ENCODE peak calls at places on chromosome 15, in nine cellular contexts. One of them, this sample, is unnamed.
A peak's percentile ranks its signal among the peaks of the same experiment; 100 is the strongest.

GRCh38 chr15:26083457-26084350 is 220.6 kb upstream of the ATP10A start:
- DNase-seq in HCT116: no peak
- DNase-seq in left ventricle myocardium inferior: no peak
- DNase-seq in coronary artery: no peak
- DNase-seq in PC-3: no peak
- DNase-seq in kidney epithelial cell: no peak
- DNase-seq in tibial nerve: no peak
- DNase-seq in fibroblast of the aortic adventitia: no peak
- DNase-seq in sigmoid colon: no peak
- DNase-seq in this sample: no peak

GRCh38 chr15:74315626-74316025 is 51.8 kb downstream of the CYP11A1 start:
- DNase-seq in left ventricle myocardium inferior: peak; percentile 30
- DNase-seq in coronary artery: no peak
- DNase-seq in PC-3: no peak
- DNase-seq in fibroblast of the aortic adventitia: no peak
- DNase-seq in HCT116: no peak
- DNase-seq in kidney epithelial cell: no peak
- DNase-seq in tibial nerve: no peak
- DNase-seq in sigmoid colon: no peak
- DNase-seq in this sample: no peak

GRCh38 chr15:96340611-96341464 is 10.3 kb downstream of the NR2F2 start:
- DNase-seq in HCT116: no peak
- DNase-seq in left ventricle myocardium inferior: peak; percentile 60
- DNase-seq in coronary artery: peak; percentile 73
- DNase-seq in kidney epithelial cell: no peak
- DNase-seq in PC-3: peak; percentile 13
- DNase-seq in fibroblast of the aortic adventitia: peak; percentile 66
- DNase-seq in sigmoid colon: peak; percentile 76
- DNase-seq in tibial nerve: no peak
- DNase-seq in this sample: peak; percentile 55

GRCh38 chr15:100692671-100693070 is 90.3 kb downstream of the ASB7 start:
- DNase-seq in left ventricle myocardium inferior: no peak
- DNase-seq in PC-3: no peak
- DNase-seq in fibroblast of the aortic adventitia: no peak
- DNase-seq in HCT116: no peak
- DNase-seq in sigmoid colon: no peak
- DNase-seq in tibial nerve: no peak
- DNase-seq in coronary artery: peak; percentile 56
- DNase-seq in kidney epithelial cell: no peak
- DNase-seq in this sample: peak; percentile 10

GRCh38 chr15:93515256-93516044 is 426.4 kb upstream of the RGMA start:
- DNase-seq in HCT116: no peak
- DNase-seq in PC-3: no peak
- DNase-seq in kidney epithelial cell: no peak
- DNase-seq in sigmoid colon: peak; percentile 79
- DNase-seq in tibial nerve: no peak
- DNase-seq in left ventricle myocardium inferior: peak; percentile 35
- DNase-seq in coronary artery: no peak
- DNase-seq in fibroblast of the aortic adventitia: no peak
- DNase-seq in this sample: peak; percentile 71

GRCh38 chr15:91776104-91776503 is 77.4 kb upstream of the SLCO3A1 start:
- DNase-seq in HCT116: no peak
- DNase-seq in PC-3: no peak
- DNase-seq in sigmoid colon: no peak
- DNase-seq in coronary artery: no peak
- DNase-seq in tibial nerve: no peak
- DNase-seq in left ventricle myocardium inferior: no peak
- DNase-seq in kidney epithelial cell: no peak
- DNase-seq in fibroblast of the aortic adventitia: no peak
- DNase-seq in this sample: no peak

GRCh38 chr15:58021332-58022230 is 43.9 kb downstream of the ALDH1A2 start:
- DNase-seq in left ventricle myocardium inferior: no peak
- DNase-seq in HCT116: no peak
- DNase-seq in fibroblast of the aortic adventitia: no peak
- DNase-seq in tibial nerve: no peak
- DNase-seq in kidney epithelial cell: no peak
- DNase-seq in PC-3: no peak
- DNase-seq in sigmoid colon: no peak
- DNase-seq in coronary artery: no peak
- DNase-seq in this sample: no peak

GRCh38 chr15:55999635-56000034 is 6.2 kb upstream of the NEDD4 start:
- DNase-seq in left ventricle myocardium inferior: no peak
- DNase-seq in HCT116: no peak
- DNase-seq in PC-3: peak; percentile 59
- DNase-seq in sigmoid colon: no peak
- DNase-seq in kidney epithelial cell: no peak
- DNase-seq in tibial nerve: no peak
- DNase-seq in fibroblast of the aortic adventitia: no peak
- DNase-seq in coronary artery: no peak
- DNase-seq in this sample: no peak

GRCh38 chr15:95059346-95059905 is 828.1 kb downstream of the MCTP2 start:
- DNase-seq in fibroblast of the aortic adventitia: no peak
- DNase-seq in kidney epithelial cell: no peak
- DNase-seq in PC-3: no peak
- DNase-seq in sigmoid colon: no peak
- DNase-seq in tibial nerve: no peak
- DNase-seq in HCT116: no peak
- DNase-seq in left ventricle myocardium inferior: no peak
- DNase-seq in coronary artery: no peak
- DNase-seq in this sample: no peak

GRCh38 chr15:63683343-63683951 is 86.3 kb downstream of the FBXL22 start:
- DNase-seq in tibial nerve: no peak
- DNase-seq in kidney epithelial cell: no peak
- DNase-seq in PC-3: no peak
- DNase-seq in fibroblast of the aortic adventitia: no peak
- DNase-seq in left ventricle myocardium inferior: no peak
- DNase-seq in coronary artery: no peak
- DNase-seq in sigmoid colon: no peak
- DNase-seq in HCT116: no peak
- DNase-seq in this sample: no peak

GRCh38 chr15:55552926-55553325 is 35.2 kb downstream of the PYGO1 start:
- DNase-seq in kidney epithelial cell: no peak
- DNase-seq in HCT116: no peak
- DNase-seq in sigmoid colon: no peak
- DNase-seq in coronary artery: peak; percentile 72
- DNase-seq in tibial nerve: no peak
- DNase-seq in left ventricle myocardium inferior: peak; percentile 26
- DNase-seq in PC-3: no peak
- DNase-seq in fibroblast of the aortic adventitia: peak; percentile 61
- DNase-seq in this sample: no peak

GRCh38 chr15:49055630-49056029 is 9.4 kb upstream of the SECISBP2L start:
- DNase-seq in coronary artery: no peak
- DNase-seq in left ventricle myocardium inferior: no peak
- DNase-seq in sigmoid colon: no peak
- DNase-seq in kidney epithelial cell: no peak
- DNase-seq in tibial nerve: no peak
- DNase-seq in fibroblast of the aortic adventitia: no peak
- DNase-seq in PC-3: no peak
- DNase-seq in HCT116: no peak
- DNase-seq in this sample: no peak
- H3K4me3 ChIP-seq in coronary artery: no peak overlapping the region
- H3K4me3 ChIP-seq in left ventricle myocardium inferior: no peak overlapping the region
- H3K4me3 ChIP-seq in sigmoid colon: no peak overlapping the region
- H3K4me3 ChIP-seq in kidney epithelial cell: no peak overlapping the region
- H3K4me3 ChIP-seq in tibial nerve: no peak overlapping the region
- H3K4me3 ChIP-seq in fibroblast of the aortic adventitia: no peak overlapping the region
- H3K4me3 ChIP-seq in PC-3: no peak overlapping the region
- H3K4me3 ChIP-seq in HCT116: no peak overlapping the region
- H3K4me3 ChIP-seq in this sample: no peak overlapping the region

GRCh38 chr15:29070471-29071192 is 184.9 kb downstream of the APBA2 start:
- DNase-seq in tibial nerve: no peak
- DNase-seq in coronary artery: no peak
- DNase-seq in sigmoid colon: peak; percentile 37
- DNase-seq in left ventricle myocardium inferior: no peak
- DNase-seq in HCT116: no peak
- DNase-seq in PC-3: no peak
- DNase-seq in fibroblast of the aortic adventitia: no peak
- DNase-seq in kidney epithelial cell: no peak
- DNase-seq in this sample: no peak

GRCh38 chr15:29072444-29072843 is 186.7 kb downstream of the APBA2 start:
- DNase-seq in fibroblast of the aortic adventitia: no peak
- DNase-seq in HCT116: no peak
- DNase-seq in tibial nerve: no peak
- DNase-seq in left ventricle myocardium inferior: no peak
- DNase-seq in kidney epithelial cell: no peak
- DNase-seq in PC-3: no peak
- DNase-seq in coronary artery: no peak
- DNase-seq in sigmoid colon: peak; percentile 32
- DNase-seq in this sample: no peak

GRCh38 chr15:29071907-29072273 is 186.1 kb downstream of the APBA2 start:
- DNase-seq in PC-3: no peak
- DNase-seq in HCT116: no peak
- DNase-seq in tibial nerve: no peak
- DNase-seq in left ventricle myocardium inferior: no peak
- DNase-seq in kidney epithelial cell: no peak
- DNase-seq in sigmoid colon: peak; percentile 32
- DNase-seq in coronary artery: no peak
- DNase-seq in fibroblast of the aortic adventitia: no peak
- DNase-seq in this sample: no peak

GRCh38 chr15:29074045-29074444 is 188.3 kb downstream of the APBA2 start:
- DNase-seq in left ventricle myocardium inferior: no peak
- DNase-seq in tibial nerve: no peak
- DNase-seq in PC-3: peak; percentile 71
- DNase-seq in fibroblast of the aortic adventitia: no peak
- DNase-seq in coronary artery: no peak
- DNase-seq in kidney epithelial cell: no peak
- DNase-seq in HCT116: no peak
- DNase-seq in sigmoid colon: no peak
- DNase-seq in this sample: no peak

DNA sequence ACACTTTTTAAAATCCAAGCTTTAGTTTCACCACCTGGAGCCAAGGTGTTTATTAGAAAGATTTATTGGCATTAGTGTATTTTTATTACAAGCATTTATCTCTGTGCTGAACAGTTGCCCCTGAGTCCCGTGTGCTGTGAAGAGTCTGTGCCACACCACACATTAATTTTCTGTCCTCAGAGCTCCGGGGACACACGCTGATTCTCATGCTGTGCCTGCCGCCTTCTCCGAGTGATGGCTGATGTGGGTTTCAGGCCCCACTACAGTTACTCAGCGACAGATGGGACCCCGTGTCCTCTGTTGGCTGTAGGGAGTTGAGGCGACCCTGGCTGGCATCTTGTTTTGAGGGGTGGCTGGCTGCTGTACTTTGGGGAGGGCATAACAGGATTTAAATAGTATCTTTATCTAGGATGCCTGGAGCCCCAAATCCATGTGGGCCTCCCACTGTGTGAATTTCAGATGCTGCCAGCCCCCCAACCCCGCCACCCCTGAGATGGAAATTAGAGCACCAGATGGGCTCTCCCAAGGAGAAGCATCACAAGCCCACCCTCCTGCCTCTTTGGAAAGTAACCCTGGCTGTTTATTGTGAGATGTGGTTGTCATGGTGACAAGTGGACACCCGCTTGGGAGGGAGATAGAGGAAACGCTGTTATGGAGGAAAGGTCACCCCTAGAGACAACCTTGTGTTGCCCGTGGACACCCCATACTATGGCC is 185.6 kb downstream of the APBA2 start:
- DNase-seq in kidney epithelial cell: no peak
- DNase-seq in sigmoid colon: peak; percentile 41
- DNase-seq in coronary artery: no peak
- DNase-seq in HCT116: no peak
- DNase-seq in fibroblast of the aortic adventitia: no peak
- DNase-seq in PC-3: no peak
- DNase-seq in tibial nerve: no peak
- DNase-seq in left ventricle myocardium inferior: no peak
- DNase-seq in this sample: no peak
- H3K4me3 ChIP-seq in kidney epithelial cell: no peak overlapping the region
- H3K4me3 ChIP-seq in sigmoid colon: no peak overlapping the region
- H3K4me3 ChIP-seq in coronary artery: no peak overlapping the region
- H3K4me3 ChIP-seq in HCT116: no peak overlapping the region
- H3K4me3 ChIP-seq in fibroblast of the aortic adventitia: no peak overlapping the region
- H3K4me3 ChIP-seq in PC-3: no peak overlapping the region
- H3K4me3 ChIP-seq in tibial nerve: no peak overlapping the region
- H3K4me3 ChIP-seq in left ventricle myocardium inferior: no peak overlapping the region
- H3K4me3 ChIP-seq in this sample: no peak overlapping the region

GRCh38 chr15:31511707-31512310 is 185.2 kb downstream of the KLF13 start:
- DNase-seq in sigmoid colon: no peak
- DNase-seq in kidney epithelial cell: no peak
- DNase-seq in coronary artery: no peak
- DNase-seq in fibroblast of the aortic adventitia: no peak
- DNase-seq in left ventricle myocardium inferior: no peak
- DNase-seq in PC-3: no peak
- DNase-seq in tibial nerve: no peak
- DNase-seq in HCT116: no peak
- DNase-seq in this sample: no peak

GRCh38 chr15:31516874-31517273 is 190.2 kb downstream of the KLF13 start:
- DNase-seq in left ventricle myocardium inferior: no peak
- DNase-seq in tibial nerve: no peak
- DNase-seq in PC-3: no peak
- DNase-seq in sigmoid colon: no peak
- DNase-seq in fibroblast of the aortic adventitia: no peak
- DNase-seq in HCT116: no peak
- DNase-seq in kidney epithelial cell: no peak
- DNase-seq in coronary artery: peak; percentile 26
- DNase-seq in this sample: no peak

GRCh38 chr15:31516459-31516858 is 189.8 kb downstream of the KLF13 start:
- DNase-seq in tibial nerve: no peak
- DNase-seq in HCT116: no peak
- DNase-seq in kidney epithelial cell: no peak
- DNase-seq in fibroblast of the aortic adventitia: no peak
- DNase-seq in sigmoid colon: no peak
- DNase-seq in coronary artery: no peak
- DNase-seq in left ventricle myocardium inferior: no peak
- DNase-seq in PC-3: no peak
- DNase-seq in this sample: no peak

GRCh38 chr15:31510003-31510402 is 183.4 kb downstream of the KLF13 start:
- DNase-seq in PC-3: no peak
- DNase-seq in sigmoid colon: no peak
- DNase-seq in fibroblast of the aortic adventitia: no peak
- DNase-seq in left ventricle myocardium inferior: no peak
- DNase-seq in kidney epithelial cell: no peak
- DNase-seq in HCT116: no peak
- DNase-seq in tibial nerve: no peak
- DNase-seq in coronary artery: peak; percentile 35
- DNase-seq in this sample: no peak

DNA sequence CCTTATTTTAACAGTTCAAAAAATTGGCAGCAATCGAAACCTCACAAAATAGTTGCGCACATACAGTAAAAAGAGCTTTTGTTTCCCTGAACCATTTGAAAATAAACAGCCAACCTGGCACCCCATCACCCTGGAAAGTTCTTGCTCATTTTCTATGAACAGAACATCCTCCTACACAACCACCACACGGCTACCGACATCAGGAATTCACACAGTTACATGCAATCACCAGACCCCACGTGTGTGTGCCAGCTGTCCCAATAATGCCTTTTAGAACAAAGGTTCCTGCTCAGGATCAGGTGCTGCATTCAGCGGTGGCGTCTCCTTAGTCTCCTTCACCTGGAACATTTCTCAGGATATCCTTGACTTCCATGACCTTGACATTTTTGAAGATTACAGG is 186.5 kb downstream of the KLF13 start:
- DNase-seq in kidney epithelial cell: no peak
- DNase-seq in sigmoid colon: no peak
- DNase-seq in tibial nerve: no peak
- DNase-seq in left ventricle myocardium inferior: no peak
- DNase-seq in coronary artery: no peak
- DNase-seq in PC-3: no peak
- DNase-seq in fibroblast of the aortic adventitia: no peak
- DNase-seq in HCT116: no peak
- DNase-seq in this sample: no peak
- H3K4me3 ChIP-seq in kidney epithelial cell: no peak overlapping the region
- H3K4me3 ChIP-seq in sigmoid colon: no peak overlapping the region
- H3K4me3 ChIP-seq in tibial nerve: no peak overlapping the region
- H3K4me3 ChIP-seq in left ventricle myocardium inferior: no peak overlapping the region
- H3K4me3 ChIP-seq in coronary artery: no peak overlapping the region
- H3K4me3 ChIP-seq in PC-3: no peak overlapping the region
- H3K4me3 ChIP-seq in fibroblast of the aortic adventitia: no peak overlapping the region
- H3K4me3 ChIP-seq in HCT116: no peak overlapping the region
- H3K4me3 ChIP-seq in this sample: no peak overlapping the region

GRCh38 chr15:85749261-85750151 is 45.2 kb downstream of the KLHL25 start:
- DNase-seq in fibroblast of the aortic adventitia: peak; percentile 52
- DNase-seq in kidney epithelial cell: no peak
- DNase-seq in left ventricle myocardium inferior: peak; percentile 64
- DNase-seq in tibial nerve: no peak
- DNase-seq in HCT116: no peak
- DNase-seq in coronary artery: peak; percentile 79
- DNase-seq in sigmoid colon: peak; percentile 86
- DNase-seq in PC-3: no peak
- DNase-seq in this sample: peak; percentile 72
- H3K4me3 ChIP-seq in fibroblast of the aortic adventitia: no peak overlapping the region
- H3K4me3 ChIP-seq in kidney epithelial cell: no peak overlapping the region
- H3K4me3 ChIP-seq in left ventricle myocardium inferior: peak overlapping the region; percentile 45
- H3K4me3 ChIP-seq in tibial nerve: no peak overlapping the region
- H3K4me3 ChIP-seq in HCT116: no peak overlapping the region
- H3K4me3 ChIP-seq in coronary artery: peak overlapping the region; percentile 61
- H3K4me3 ChIP-seq in sigmoid colon: peak overlapping the region; percentile 14
- H3K4me3 ChIP-seq in PC-3: no peak overlapping the region
- H3K4me3 ChIP-seq in this sample: peak overlapping the region; percentile 16

This sample was measured in uterus.